ENCODE peak calls at places on chromosome 18, in six cellular contexts. H is H1, L is HCT116, W is K562, P is GM12878, Y is HepG2. I is an unnamed sample.

GRCh38 chr18:36780748-36781147 is 48.1 kb downstream of the TPGS2 start:
- DNase-seq in W (no peak), Y (no peak), P (no peak), H (no peak), L (no peak), I (no peak)

GRCh38 chr18:71878226-71878625 is 665.9 kb downstream of the CBLN2 start:
- DNase-seq in H (no peak), W (no peak), P (no peak), L (no peak), Y (peak; percentile 5), I (no peak)

GRCh38 chr18:13502585-13502984 is 223.8 kb downstream of the FAM210A start:
- DNase-seq in H (no peak), L (no peak), P (no peak), Y (no peak), W (no peak), I (no peak)

GRCh38 chr18:66752733-66753132 is 148.8 kb upstream of the CDH19 start:
- DNase-seq in H (no peak), P (no peak), Y (no peak), L (no peak), W (no peak), I (no peak)

GRCh38 chr18:54964741-54965140 is 5.5 kb upstream of the CCDC68 start:
- DNase-seq in W (no peak), Y (no peak), H (no peak), P (no peak), L (no peak), I (peak; percentile 22)

GRCh38 chr18:31490387-31490786 is 7.6 kb upstream of the DSG2 start:
- DNase-seq in Y (no peak), L (no peak), P (peak; percentile 49), W (no peak), H (no peak), I (no peak)

GRCh38 chr18:59823611-59824195 is 76.1 kb upstream of the PMAIP1 start:
- DNase-seq in L (peak; percentile 67), Y (peak; percentile 60), P (no peak), W (peak; percentile 64), H (peak; percentile 89), I (peak; percentile 76)

GRCh38 chr18:22872894-22873537 is 60.1 kb upstream of the RBBP8 start:
- DNase-seq in W (no peak), L (no peak), H (no peak), P (peak; percentile 3), Y (peak; percentile 33), I (no peak)

GRCh38 chr18:77042583-77042982 is 90.0 kb downstream of the MBP start:
- DNase-seq in L (no peak), H (no peak), Y (no peak), W (no peak), P (no peak), I (no peak)

GRCh38 chr18:55280515-55280914 is 307.5 kb downstream of the TCF4 start:
- DNase-seq in H (no peak), Y (no peak), L (no peak), W (no peak), P (no peak), I (no peak)

GRCh38 chr18:9333441-9334350 is 877 bp upstream of the TWSG1 start:
- DNase-seq in W (no peak), Y (no peak), H (peak; percentile 70), L (no peak), P (no peak), I (peak; percentile 13)

GRCh38 chr18:30679285-30679930 is 363.1 kb downstream of the DSC3 start:
- DNase-seq in H (no peak), P (no peak), Y (no peak), L (no peak), W (peak; percentile 90), I (no peak)

GRCh38 chr18:75218064-75218463 is 7.5 kb downstream of the TSHZ1 start:
- DNase-seq in L (no peak), W (no peak), Y (no peak), H (no peak), P (no peak), I (no peak)

GRCh38 chr18:29588446-29589100 is 1411.6 kb upstream of the CDH2 start:
- DNase-seq in L (no peak), H (no peak), Y (no peak), W (no peak), P (no peak), I (no peak)

GRCh38 chr18:54712315-54712714 is 116.0 kb upstream of the RAB27B start:
- DNase-seq in W (no peak), Y (no peak), H (no peak), L (no peak), P (no peak), I (no peak)

GRCh38 chr18:69529151-69529550 is 128.5 kb downstream of the DOK6 start:
- DNase-seq in W (no peak), H (no peak), L (no peak), P (no peak), Y (no peak), I (no peak)

GRCh38 chr18:45291616-45292612 is 323.4 kb upstream of the SLC14A2 start:
- DNase-seq in P (no peak), Y (no peak), W (peak; percentile 4), L (no peak), H (no peak), I (no peak)

GRCh38 chr18:48027401-48027931 is 97.0 kb upstream of the SMAD2 start:
- DNase-seq in Y (no peak), P (no peak), W (no peak), H (no peak), L (no peak), I (no peak)

GRCh38 chr18:74796928-74797576 is 199.4 kb downstream of the ZNF407 start:
- DNase-seq in L (peak; percentile 8), Y (peak; percentile 24), W (peak; percentile 53), H (no peak), P (peak; percentile 40), I (no peak)

GRCh38 chr18:74266161-74266560 is 25.6 kb downstream of the CYB5A start:
- DNase-seq in W (no peak), Y (peak; percentile 85), L (no peak), P (no peak), H (no peak), I (no peak)

GRCh38 chr18:49613741-49614151 is 51.9 kb downstream of the LIPG start:
- DNase-seq in L (no peak), P (no peak), W (no peak), Y (no peak), H (no peak), I (no peak)

GRCh38 chr18:3595282-3596273 is 145.6 kb downstream of the TGIF1 start:
- DNase-seq in L (no peak), W (peak; percentile 86), Y (peak; percentile 92), P (peak; percentile 82), H (no peak), I (no peak)

GRCh38 chr18:2797951-2798350 is 48.9 kb upstream of the EMILIN2 start:
- DNase-seq in Y (no peak), H (no peak), P (peak; percentile 8), W (no peak), L (no peak), I (no peak)

GRCh38 chr18:8960740-8961657 is 141.5 kb upstream of the NDUFV2 start:
- DNase-seq in L (no peak), W (no peak), H (no peak), P (no peak), Y (peak; percentile 77), I (no peak)

GRCh38 chr18:79914614-79915160 is 36.8 kb downstream of the SLC66A2 start:
- DNase-seq in L (no peak), W (no peak), Y (no peak), H (peak; percentile 53), P (no peak), I (no peak)

GRCh38 chr18:28269750-28270149 is 92.8 kb upstream of the CDH2 start:
- DNase-seq in H (no peak), Y (no peak), P (no peak), W (no peak), L (no peak), I (no peak)

GRCh38 chr18:28267276-28267675 is 90.3 kb upstream of the CDH2 start:
- DNase-seq in W (no peak), Y (no peak), L (no peak), P (no peak), H (no peak), I (no peak)

DNA sequence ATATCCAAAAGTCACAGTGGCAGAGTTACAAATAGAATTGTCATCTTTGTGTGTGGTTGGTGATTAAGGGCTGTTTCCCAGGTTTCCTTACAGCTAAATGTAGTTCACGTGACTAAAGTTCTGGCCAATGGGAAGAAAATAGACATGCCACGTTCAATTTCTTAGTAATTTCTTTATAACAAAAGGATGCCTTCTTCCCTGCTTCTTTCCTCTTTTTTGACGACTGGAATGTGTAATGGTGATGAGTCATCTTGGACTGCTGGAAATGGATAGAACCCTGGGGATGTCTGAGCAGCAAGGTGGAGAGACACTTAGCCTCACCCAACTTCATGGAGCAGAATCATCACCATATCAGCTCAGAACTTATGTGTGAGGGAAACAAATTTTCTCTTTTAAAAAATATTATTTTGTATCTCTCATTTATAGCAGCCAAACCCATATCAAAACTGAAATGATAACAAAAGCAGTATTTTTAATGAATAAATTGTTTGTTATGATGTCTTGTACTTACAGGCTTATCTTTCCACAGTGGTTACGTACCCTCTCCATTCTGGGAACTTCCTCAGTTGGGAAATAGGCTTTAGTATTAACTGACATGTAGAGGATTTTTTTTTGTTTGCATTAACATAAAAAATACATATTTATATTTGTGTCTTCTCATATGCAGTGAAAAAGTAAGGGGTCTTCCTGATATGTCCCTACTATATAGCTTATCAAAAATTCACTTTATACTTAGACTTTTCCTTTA is 91.1 kb upstream of the CDH2 start:
- DNase-seq in P (no peak), Y (no peak), L (no peak), W (no peak), H (no peak), I (no peak)
- TF ChIP-seq JUND in P (no peak), Y (no peak), L (no peak), W (no peak), H (no peak), I (no peak)

GRCh38 chr18:58168986-58169385 is 125.0 kb downstream of the NEDD4L start:
- DNase-seq in Y (no peak), P (no peak), L (no peak), W (no peak), H (no peak), I (no peak)
- TF ChIP-seq JUND in Y (no peak), P (no peak), L (no peak), W (no peak), H (no peak), I (no peak)

GRCh38 chr18:78722391-78722790 is 257.2 kb upstream of the SALL3 start:
- DNase-seq in W (no peak), Y (no peak), L (no peak), H (no peak), P (no peak), I (no peak)

GRCh38 chr18:78725426-78725825 is 254.2 kb upstream of the SALL3 start:
- DNase-seq in Y (no peak), W (no peak), H (no peak), P (no peak), L (no peak), I (no peak)

GRCh38 chr18:78722959-78723706 is 256.5 kb upstream of the SALL3 start:
- DNase-seq in W (no peak), L (no peak), P (no peak), Y (no peak), H (no peak), I (no peak)

GRCh38 chr18:78726326-78727056 is 253.1 kb upstream of the SALL3 start:
- DNase-seq in W (no peak), L (no peak), H (no peak), P (no peak), Y (no peak), I (no peak)

GRCh38 chr18:78724214-78724834 is 255.3 kb upstream of the SALL3 start:
- DNase-seq in Y (no peak), W (no peak), H (no peak), P (no peak), L (no peak), I (no peak)
- TF ChIP-seq JUND in Y (no peak), W (no peak), H (no peak), P (no peak), L (no peak), I (no peak)

GRCh38 chr18:57771183-57771582 is 31.9 kb downstream of the ATP8B1 start:
- DNase-seq in W (no peak), Y (no peak), H (no peak), P (no peak), L (no peak), I (no peak)
- TF ChIP-seq JUND in W (no peak), Y (no peak), H (no peak), P (no peak), L (peak; percentile 24), I (no peak)